ENCODE peak calls at places on chromosomes 13 and 19, in ten cellular contexts. One of them, this sample, is unnamed.

GRCh38 chr13:60645552-60646138 is 248.6 kb downstream of the TDRD3 start:
- ATAC-seq in esophagus mucosa: no peak
- ATAC-seq in T-cell: no peak
- ATAC-seq in activated naive CD4-positive, alpha-beta T cell treated with anti-CD3 and anti-CD28 coated beads, Interleukin-2, amount 50 U/mL, for 72 hours: no peak
- ATAC-seq in heart right ventricle: no peak
- ATAC-seq in natural killer cell: no peak
- ATAC-seq in stimulated activated naive CD8-positive, alpha-beta T cell treated with anti-CD3 and anti-CD28 coated beads, Interleukin-15, Interleukin-2, amounts not matched to agents 100 U/mL and 50 U/mL, for 24 hours: no peak
- ATAC-seq in Right ventricle myocardium inferior: no peak
- ATAC-seq in HCT116: no peak
- ATAC-seq in GM12878: peak
- ATAC-seq in this sample: no peak

GRCh38 chr19:11580665-11581418 is 3.4 kb upstream of the ACP5 start:
- ATAC-seq in esophagus mucosa: peak
- ATAC-seq in T-cell: no peak
- ATAC-seq in activated naive CD4-positive, alpha-beta T cell treated with anti-CD3 and anti-CD28 coated beads, Interleukin-2, amount 50 U/mL, for 72 hours: no peak
- ATAC-seq in heart right ventricle: peak
- ATAC-seq in natural killer cell: no peak
- ATAC-seq in stimulated activated naive CD8-positive, alpha-beta T cell treated with anti-CD3 and anti-CD28 coated beads, Interleukin-15, Interleukin-2, amounts not matched to agents 100 U/mL and 50 U/mL, for 24 hours: no peak
- ATAC-seq in Right ventricle myocardium inferior: peak
- ATAC-seq in HCT116: no peak
- ATAC-seq in GM12878: no peak
- ATAC-seq in this sample: no peak

GRCh38 chr13:19985219-19985556 is 26.7 kb downstream of the ZMYM2 start:
- ATAC-seq in esophagus mucosa: peak
- ATAC-seq in T-cell: no peak
- ATAC-seq in activated naive CD4-positive, alpha-beta T cell treated with anti-CD3 and anti-CD28 coated beads, Interleukin-2, amount 50 U/mL, for 72 hours: peak
- ATAC-seq in heart right ventricle: no peak
- ATAC-seq in natural killer cell: no peak
- ATAC-seq in stimulated activated naive CD8-positive, alpha-beta T cell treated with anti-CD3 and anti-CD28 coated beads, Interleukin-15, Interleukin-2, amounts not matched to agents 100 U/mL and 50 U/mL, for 24 hours: no peak
- ATAC-seq in Right ventricle myocardium inferior: no peak
- ATAC-seq in HCT116: no peak
- ATAC-seq in GM12878: no peak
- ATAC-seq in this sample: no peak

GRCh38 chr13:91620670-91621141 is 222.3 kb downstream of the GPC5 start:
- ATAC-seq in esophagus mucosa: no peak
- ATAC-seq in T-cell: no peak
- ATAC-seq in activated naive CD4-positive, alpha-beta T cell treated with anti-CD3 and anti-CD28 coated beads, Interleukin-2, amount 50 U/mL, for 72 hours: no peak
- ATAC-seq in heart right ventricle: no peak
- ATAC-seq in natural killer cell: no peak
- ATAC-seq in stimulated activated naive CD8-positive, alpha-beta T cell treated with anti-CD3 and anti-CD28 coated beads, Interleukin-15, Interleukin-2, amounts not matched to agents 100 U/mL and 50 U/mL, for 24 hours: no peak
- ATAC-seq in Right ventricle myocardium inferior: no peak
- ATAC-seq in HCT116: no peak
- ATAC-seq in GM12878: no peak
- ATAC-seq in this sample: no peak

GRCh38 chr13:111531505-111531904 is 211.1 kb downstream of the TEX29 start:
- ATAC-seq in esophagus mucosa: no peak
- ATAC-seq in T-cell: no peak
- ATAC-seq in activated naive CD4-positive, alpha-beta T cell treated with anti-CD3 and anti-CD28 coated beads, Interleukin-2, amount 50 U/mL, for 72 hours: no peak
- ATAC-seq in heart right ventricle: peak
- ATAC-seq in natural killer cell: no peak
- ATAC-seq in stimulated activated naive CD8-positive, alpha-beta T cell treated with anti-CD3 and anti-CD28 coated beads, Interleukin-15, Interleukin-2, amounts not matched to agents 100 U/mL and 50 U/mL, for 24 hours: no peak
- ATAC-seq in Right ventricle myocardium inferior: no peak
- ATAC-seq in HCT116: peak
- ATAC-seq in GM12878: no peak
- ATAC-seq in this sample: no peak

GRCh38 chr13:33206425-33206824 is 79.1 kb downstream of the STARD13 start:
- ATAC-seq in esophagus mucosa: no peak
- ATAC-seq in T-cell: no peak
- ATAC-seq in activated naive CD4-positive, alpha-beta T cell treated with anti-CD3 and anti-CD28 coated beads, Interleukin-2, amount 50 U/mL, for 72 hours: no peak
- ATAC-seq in heart right ventricle: no peak
- ATAC-seq in natural killer cell: no peak
- ATAC-seq in stimulated activated naive CD8-positive, alpha-beta T cell treated with anti-CD3 and anti-CD28 coated beads, Interleukin-15, Interleukin-2, amounts not matched to agents 100 U/mL and 50 U/mL, for 24 hours: no peak
- ATAC-seq in Right ventricle myocardium inferior: no peak
- ATAC-seq in HCT116: no peak
- ATAC-seq in GM12878: no peak
- ATAC-seq in this sample: no peak

GRCh38 chr19:2288743-2289713 is 7.1 kb upstream of the PEAK3 start:
- ATAC-seq in esophagus mucosa: peak
- ATAC-seq in T-cell: no peak
- ATAC-seq in activated naive CD4-positive, alpha-beta T cell treated with anti-CD3 and anti-CD28 coated beads, Interleukin-2, amount 50 U/mL, for 72 hours: peak
- ATAC-seq in heart right ventricle: no peak
- ATAC-seq in natural killer cell: peak
- ATAC-seq in stimulated activated naive CD8-positive, alpha-beta T cell treated with anti-CD3 and anti-CD28 coated beads, Interleukin-15, Interleukin-2, amounts not matched to agents 100 U/mL and 50 U/mL, for 24 hours: no peak
- ATAC-seq in Right ventricle myocardium inferior: peak
- ATAC-seq in HCT116: peak
- ATAC-seq in GM12878: peak
- ATAC-seq in this sample: peak

GRCh38 chr13:80224468-80224867 is 116.5 kb downstream of the SPRY2 start:
- ATAC-seq in esophagus mucosa: peak
- ATAC-seq in T-cell: no peak
- ATAC-seq in activated naive CD4-positive, alpha-beta T cell treated with anti-CD3 and anti-CD28 coated beads, Interleukin-2, amount 50 U/mL, for 72 hours: no peak
- ATAC-seq in heart right ventricle: no peak
- ATAC-seq in natural killer cell: no peak
- ATAC-seq in stimulated activated naive CD8-positive, alpha-beta T cell treated with anti-CD3 and anti-CD28 coated beads, Interleukin-15, Interleukin-2, amounts not matched to agents 100 U/mL and 50 U/mL, for 24 hours: no peak
- ATAC-seq in Right ventricle myocardium inferior: no peak
- ATAC-seq in HCT116: no peak
- ATAC-seq in GM12878: no peak
- ATAC-seq in this sample: no peak

GRCh38 chr13:36259361-36260137 is 38.1 kb downstream of the CCDC169 start:
- ATAC-seq in esophagus mucosa: no peak
- ATAC-seq in T-cell: no peak
- ATAC-seq in activated naive CD4-positive, alpha-beta T cell treated with anti-CD3 and anti-CD28 coated beads, Interleukin-2, amount 50 U/mL, for 72 hours: no peak
- ATAC-seq in heart right ventricle: no peak
- ATAC-seq in natural killer cell: no peak
- ATAC-seq in stimulated activated naive CD8-positive, alpha-beta T cell treated with anti-CD3 and anti-CD28 coated beads, Interleukin-15, Interleukin-2, amounts not matched to agents 100 U/mL and 50 U/mL, for 24 hours: no peak
- ATAC-seq in Right ventricle myocardium inferior: no peak
- ATAC-seq in HCT116: no peak
- ATAC-seq in GM12878: no peak
- ATAC-seq in this sample: no peak

GRCh38 chr19:18587561-18587960 is 1.0 kb upstream of the REX1BD start:
- ATAC-seq in esophagus mucosa: no peak
- ATAC-seq in T-cell: no peak
- ATAC-seq in activated naive CD4-positive, alpha-beta T cell treated with anti-CD3 and anti-CD28 coated beads, Interleukin-2, amount 50 U/mL, for 72 hours: no peak
- ATAC-seq in heart right ventricle: no peak
- ATAC-seq in natural killer cell: no peak
- ATAC-seq in stimulated activated naive CD8-positive, alpha-beta T cell treated with anti-CD3 and anti-CD28 coated beads, Interleukin-15, Interleukin-2, amounts not matched to agents 100 U/mL and 50 U/mL, for 24 hours: no peak
- ATAC-seq in Right ventricle myocardium inferior: no peak
- ATAC-seq in HCT116: no peak
- ATAC-seq in GM12878: no peak
- ATAC-seq in this sample: no peak

GRCh38 chr19:16389848-16390247 is 65.2 kb downstream of the KLF2 start:
- ATAC-seq in esophagus mucosa: no peak
- ATAC-seq in T-cell: no peak
- ATAC-seq in activated naive CD4-positive, alpha-beta T cell treated with anti-CD3 and anti-CD28 coated beads, Interleukin-2, amount 50 U/mL, for 72 hours: no peak
- ATAC-seq in heart right ventricle: no peak
- ATAC-seq in natural killer cell: no peak
- ATAC-seq in stimulated activated naive CD8-positive, alpha-beta T cell treated with anti-CD3 and anti-CD28 coated beads, Interleukin-15, Interleukin-2, amounts not matched to agents 100 U/mL and 50 U/mL, for 24 hours: no peak
- ATAC-seq in Right ventricle myocardium inferior: no peak
- ATAC-seq in HCT116: no peak
- ATAC-seq in GM12878: no peak
- ATAC-seq in this sample: no peak

GRCh38 chr19:19022380-19022961 is 10.8 kb downstream of the SUGP2 start:
- ATAC-seq in esophagus mucosa: no peak
- ATAC-seq in T-cell: no peak
- ATAC-seq in activated naive CD4-positive, alpha-beta T cell treated with anti-CD3 and anti-CD28 coated beads, Interleukin-2, amount 50 U/mL, for 72 hours: no peak
- ATAC-seq in heart right ventricle: no peak
- ATAC-seq in natural killer cell: no peak
- ATAC-seq in stimulated activated naive CD8-positive, alpha-beta T cell treated with anti-CD3 and anti-CD28 coated beads, Interleukin-15, Interleukin-2, amounts not matched to agents 100 U/mL and 50 U/mL, for 24 hours: no peak
- ATAC-seq in Right ventricle myocardium inferior: no peak
- ATAC-seq in HCT116: no peak
- ATAC-seq in GM12878: no peak
- ATAC-seq in this sample: no peak

GRCh38 chr13:43300817-43301216 is 277.4 kb downstream of the DNAJC15 start:
- ATAC-seq in esophagus mucosa: no peak
- ATAC-seq in T-cell: no peak
- ATAC-seq in activated naive CD4-positive, alpha-beta T cell treated with anti-CD3 and anti-CD28 coated beads, Interleukin-2, amount 50 U/mL, for 72 hours: no peak
- ATAC-seq in heart right ventricle: no peak
- ATAC-seq in natural killer cell: no peak
- ATAC-seq in stimulated activated naive CD8-positive, alpha-beta T cell treated with anti-CD3 and anti-CD28 coated beads, Interleukin-15, Interleukin-2, amounts not matched to agents 100 U/mL and 50 U/mL, for 24 hours: no peak
- ATAC-seq in Right ventricle myocardium inferior: no peak
- ATAC-seq in HCT116: no peak
- ATAC-seq in GM12878: no peak
- ATAC-seq in this sample: no peak

GRCh38 chr19:54521022-54521859 is 18.6 kb downstream of the LAIR2 start:
- ATAC-seq in esophagus mucosa: no peak
- ATAC-seq in T-cell: no peak
- ATAC-seq in activated naive CD4-positive, alpha-beta T cell treated with anti-CD3 and anti-CD28 coated beads, Interleukin-2, amount 50 U/mL, for 72 hours: peak
- ATAC-seq in heart right ventricle: no peak
- ATAC-seq in natural killer cell: no peak
- ATAC-seq in stimulated activated naive CD8-positive, alpha-beta T cell treated with anti-CD3 and anti-CD28 coated beads, Interleukin-15, Interleukin-2, amounts not matched to agents 100 U/mL and 50 U/mL, for 24 hours: peak
- ATAC-seq in Right ventricle myocardium inferior: no peak
- ATAC-seq in HCT116: no peak
- ATAC-seq in GM12878: peak
- ATAC-seq in this sample: peak

GRCh38 chr13:28746289-28746612 is 27.5 kb upstream of the SLC46A3 start:
- ATAC-seq in esophagus mucosa: no peak
- ATAC-seq in T-cell: no peak
- ATAC-seq in activated naive CD4-positive, alpha-beta T cell treated with anti-CD3 and anti-CD28 coated beads, Interleukin-2, amount 50 U/mL, for 72 hours: no peak
- ATAC-seq in heart right ventricle: no peak
- ATAC-seq in natural killer cell: no peak
- ATAC-seq in stimulated activated naive CD8-positive, alpha-beta T cell treated with anti-CD3 and anti-CD28 coated beads, Interleukin-15, Interleukin-2, amounts not matched to agents 100 U/mL and 50 U/mL, for 24 hours: no peak
- ATAC-seq in Right ventricle myocardium inferior: no peak
- ATAC-seq in HCT116: no peak
- ATAC-seq in GM12878: no peak
- ATAC-seq in this sample: no peak

GRCh38 chr19:31272707-31273106 is 76.5 kb downstream of the TSHZ3 start:
- ATAC-seq in esophagus mucosa: no peak
- ATAC-seq in T-cell: no peak
- ATAC-seq in activated naive CD4-positive, alpha-beta T cell treated with anti-CD3 and anti-CD28 coated beads, Interleukin-2, amount 50 U/mL, for 72 hours: no peak
- ATAC-seq in heart right ventricle: no peak
- ATAC-seq in natural killer cell: no peak
- ATAC-seq in stimulated activated naive CD8-positive, alpha-beta T cell treated with anti-CD3 and anti-CD28 coated beads, Interleukin-15, Interleukin-2, amounts not matched to agents 100 U/mL and 50 U/mL, for 24 hours: no peak
- ATAC-seq in Right ventricle myocardium inferior: no peak
- ATAC-seq in HCT116: no peak
- ATAC-seq in GM12878: no peak
- ATAC-seq in this sample: no peak

GRCh38 chr13:76792680-76793334 is 93.4 kb downstream of the KCTD12 start:
- ATAC-seq in esophagus mucosa: no peak
- ATAC-seq in T-cell: no peak
- ATAC-seq in activated naive CD4-positive, alpha-beta T cell treated with anti-CD3 and anti-CD28 coated beads, Interleukin-2, amount 50 U/mL, for 72 hours: no peak
- ATAC-seq in heart right ventricle: peak
- ATAC-seq in natural killer cell: no peak
- ATAC-seq in stimulated activated naive CD8-positive, alpha-beta T cell treated with anti-CD3 and anti-CD28 coated beads, Interleukin-15, Interleukin-2, amounts not matched to agents 100 U/mL and 50 U/mL, for 24 hours: no peak
- ATAC-seq in Right ventricle myocardium inferior: peak
- ATAC-seq in HCT116: no peak
- ATAC-seq in GM12878: no peak
- ATAC-seq in this sample: no peak

GRCh38 chr13:46687810-46688209 is 109.2 kb downstream of the ESD start:
- ATAC-seq in esophagus mucosa: peak
- ATAC-seq in T-cell: no peak
- ATAC-seq in activated naive CD4-positive, alpha-beta T cell treated with anti-CD3 and anti-CD28 coated beads, Interleukin-2, amount 50 U/mL, for 72 hours: peak
- ATAC-seq in heart right ventricle: peak
- ATAC-seq in natural killer cell: no peak
- ATAC-seq in stimulated activated naive CD8-positive, alpha-beta T cell treated with anti-CD3 and anti-CD28 coated beads, Interleukin-15, Interleukin-2, amounts not matched to agents 100 U/mL and 50 U/mL, for 24 hours: peak
- ATAC-seq in Right ventricle myocardium inferior: no peak
- ATAC-seq in HCT116: peak
- ATAC-seq in GM12878: peak
- ATAC-seq in this sample: no peak

This sample was measured in stimulated activated memory B cell treated with anti-CD40 and anti-IgM and Interleukin-4, amounts not matched to agents 10 μg/mL and 1 μg/mL and 100 μg/mL, for 72 hours.